ENCODE peak calls at places on chromosomes 5 and 9, in eight cellular contexts. P, R, E, N, X, D, I and W are unnamed samples.

GRCh38 chr5:88778736-88779135 is 104.2 kb downstream of the MEF2C start:
- DNase-seq in P (peak; percentile 45), R (peak; percentile 77), E (no peak), N (no peak), X (no peak), D (no peak), I (no peak), W (no peak)

GRCh38 chr9:3662671-3663070 is 136.9 kb upstream of the RFX3 start:
- DNase-seq in P (peak; percentile 75), R (no peak), E (no peak), N (no peak), X (no peak), D (no peak), I (peak; percentile 1), W (no peak)

GRCh38 chr5:43038523-43038989 is 1.6 kb downstream of the ANXA2R start:
- DNase-seq in P (peak; percentile 42), R (no peak), E (peak; percentile 75), N (no peak), X (no peak), D (no peak), I (no peak), W (no peak)

GRCh38 chr5:141560141-141560540 is 58.7 kb downstream of the DIAPH1 start:
- DNase-seq in P (no peak), R (no peak), E (no peak), N (no peak), X (peak; percentile 37), D (no peak), I (peak; percentile 73), W (no peak)

GRCh38 chr9:4832786-4833579 is 40.2 kb downstream of the RCL1 start:
- DNase-seq in P (peak; percentile 98), R (no peak), E (peak; percentile 39), N (peak; percentile 70), X (peak; percentile 95), D (no peak), I (peak; percentile 99), W (peak; percentile 79)

GRCh38 chr5:170411100-170411499 is 21.9 kb upstream of the KCNMB1 start:
- DNase-seq in P (no peak), R (no peak), E (peak; percentile 57), N (no peak), X (no peak), D (no peak), I (no peak), W (no peak)

GRCh38 chr5:23024470-23024869 is 171.3 kb upstream of the CDH12 start:
- DNase-seq in P (no peak), R (no peak), E (no peak), N (no peak), X (no peak), D (no peak), I (no peak), W (no peak)

GRCh38 chr5:36874465-36874864 is 2.1 kb upstream of the NIPBL start:
- DNase-seq in P (no peak), R (no peak), E (no peak), N (no peak), X (peak; percentile 8), D (no peak), I (peak; percentile 31), W (no peak)

GRCh38 chr9:113625456-113625855 is 161.9 kb downstream of the RGS3 start:
- DNase-seq in P (no peak), R (peak; percentile 71), E (no peak), N (no peak), X (no peak), D (no peak), I (no peak), W (no peak)

GRCh38 chr5:122774861-122775712 is at the start of gene SNX2:
- DNase-seq in P (peak; percentile 78), R (peak; percentile 92), E (peak; percentile 92), N (peak; percentile 59), X (peak; percentile 75), D (peak; percentile 60), I (peak; percentile 78), W (no peak)

GRCh38 chr5:107284822-107285510 is 385.8 kb downstream of the EFNA5 start:
- DNase-seq in P (peak; percentile 35), R (no peak), E (no peak), N (no peak), X (no peak), D (no peak), I (peak; percentile 98), W (no peak)

GRCh38 chr9:16519001-16519400 is 351.5 kb downstream of the BNC2 start:
- DNase-seq in P (no peak), R (no peak), E (no peak), N (no peak), X (no peak), D (no peak), I (no peak), W (no peak)

GRCh38 chr5:180960209-180960608 is 28.4 kb upstream of the BTNL3 start:
- DNase-seq in P (peak; percentile 21), R (no peak), E (no peak), N (no peak), X (peak; percentile 1), D (no peak), I (no peak), W (no peak)

GRCh38 chr5:13566903-13567339 is 377.6 kb downstream of the DNAH5 start:
- DNase-seq in P (peak; percentile 64), R (no peak), E (no peak), N (peak; percentile 25), X (peak; percentile 83), D (no peak), I (peak; percentile 97), W (peak; percentile 23)

GRCh38 chr5:66653380-66653779 is 57.2 kb downstream of the MAST4 start:
- DNase-seq in P (peak; percentile 62), R (no peak), E (no peak), N (no peak), X (peak; percentile 74), D (no peak), I (peak; percentile 85), W (no peak)

GRCh38 chr5:65722575-65723424 is 795 bp downstream of the NLN start:
- DNase-seq in P (peak; percentile 49), R (no peak), E (peak; percentile 13), N (peak; percentile 65), X (peak; percentile 74), D (no peak), I (peak; percentile 53), W (no peak)

GRCh38 chr5:55923177-55923872 is 71.4 kb downstream of the IL6ST start:
- DNase-seq in P (no peak), R (peak; percentile 68), E (peak; percentile 47), N (no peak), X (no peak), D (no peak), I (no peak), W (no peak)

GRCh38 chr5:19630875-19631274 is 357.1 kb downstream of the CDH18 start:
- DNase-seq in P (no peak), R (no peak), E (no peak), N (no peak), X (no peak), D (no peak), I (no peak), W (no peak)

GRCh38 chr9:88184986-88185385 is 46.7 kb upstream of the SPATA31C2 start:
- DNase-seq in P (no peak), R (no peak), E (no peak), N (no peak), X (no peak), D (no peak), I (no peak), W (no peak)

GRCh38 chr5:139278540-139279274 is 14.8 kb upstream of the MATR3 start:
- DNase-seq in P (no peak), R (no peak), E (no peak), N (no peak), X (no peak), D (no peak), I (no peak), W (no peak)
- H3K4me3 ChIP-seq in P (no peak overlapping the region), R (no peak overlapping the region), E (no peak overlapping the region), N (no peak overlapping the region), X (no peak overlapping the region), D (no peak overlapping the region), I (no peak overlapping the region), W (no peak overlapping the region)

GRCh38 chr5:10628601-10629000 is 64.7 kb downstream of the ANKRD33B start:
- DNase-seq in P (no peak), R (no peak), E (no peak), N (no peak), X (no peak), D (no peak), I (no peak), W (no peak)

GRCh38 chr5:10625700-10626472 is 62.0 kb downstream of the ANKRD33B start:
- DNase-seq in P (no peak), R (no peak), E (no peak), N (no peak), X (peak; percentile 18), D (no peak), I (no peak), W (no peak)

GRCh38 chr5:10629661-10630060 is 65.8 kb downstream of the ANKRD33B start:
- DNase-seq in P (no peak), R (no peak), E (no peak), N (no peak), X (no peak), D (no peak), I (no peak), W (no peak)

GRCh38 chr5:10626473-10627013 is 62.7 kb downstream of the ANKRD33B start:
- DNase-seq in P (no peak), R (no peak), E (no peak), N (no peak), X (peak; percentile 32), D (no peak), I (no peak), W (no peak)

GRCh38 chr5:10627185-10628115 is 63.6 kb downstream of the ANKRD33B start:
- DNase-seq in P (peak; percentile 92), R (peak; percentile 96), E (peak; percentile 89), N (peak; percentile 98), X (peak; percentile 99), D (peak; percentile 35), I (peak; percentile 86), W (peak; percentile 95)
- H3K4me3 ChIP-seq in P (peak overlapping the region; percentile 46), R (peak overlapping the region; percentile 59), E (peak overlapping the region; percentile 82), N (peak overlapping the region; percentile 24), X (peak overlapping the region; percentile 45), D (peak overlapping the region; percentile 27), I (peak overlapping the region; percentile 42), W (peak overlapping the region; percentile 45)

DNA sequence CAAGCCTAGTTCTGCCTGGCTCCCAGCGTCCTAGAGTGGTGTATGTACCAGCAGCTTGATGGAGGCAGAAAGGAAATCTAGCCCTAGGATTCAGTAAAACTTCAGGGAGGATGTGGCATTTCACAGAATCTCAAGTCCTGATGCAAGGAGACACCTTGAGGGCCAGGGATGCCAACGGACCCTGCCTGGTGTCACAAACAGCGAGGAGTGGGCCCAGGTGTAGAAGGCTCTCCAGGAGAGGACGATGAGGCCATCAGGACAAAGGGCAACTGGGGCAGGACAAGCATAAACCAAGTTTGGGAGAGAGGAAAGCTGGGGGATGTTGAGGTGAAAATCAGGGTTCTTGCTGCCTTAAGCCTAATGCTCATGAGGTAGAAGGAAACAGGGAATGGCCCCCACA is 82.1 kb upstream of the SLC25A51 start:
- DNase-seq in P (no peak), R (no peak), E (peak; percentile 19), N (no peak), X (no peak), D (no peak), I (no peak), W (no peak)
- H3K4me3 ChIP-seq in P (no peak overlapping the region), R (no peak overlapping the region), E (no peak overlapping the region), N (no peak overlapping the region), X (no peak overlapping the region), D (no peak overlapping the region), I (no peak overlapping the region), W (no peak overlapping the region)

DNA sequence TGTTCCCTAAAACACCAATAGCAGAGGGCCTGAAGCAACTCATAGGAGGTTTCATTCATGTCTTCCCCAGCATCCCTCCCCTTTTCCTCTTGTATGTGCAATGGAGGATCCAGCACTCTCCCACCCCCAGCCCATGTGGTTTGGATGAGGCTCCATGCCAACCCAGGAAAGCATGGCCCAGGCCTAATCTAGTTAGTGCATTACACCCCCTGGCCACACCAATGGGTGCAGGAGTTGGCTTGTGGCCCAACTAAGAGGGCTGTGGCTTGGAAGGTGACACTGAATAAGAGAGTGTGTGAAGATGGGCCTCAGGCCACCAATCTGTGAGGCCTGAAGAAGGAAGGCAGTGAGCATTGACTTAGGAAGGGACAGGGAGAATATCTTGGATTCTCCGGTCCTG is 70.8 kb upstream of the SMIM23 start:
- DNase-seq in P (no peak), R (no peak), E (no peak), N (no peak), X (no peak), D (no peak), I (no peak), W (no peak)
- H3K4me3 ChIP-seq in P (no peak overlapping the region), R (no peak overlapping the region), E (no peak overlapping the region), N (no peak overlapping the region), X (no peak overlapping the region), D (no peak overlapping the region), I (no peak overlapping the region), W (no peak overlapping the region)